ENCODE peak calls at places on chromosomes 5 and 9, in nine cellular contexts. S is IMR-90, X is Peyer's patch, Q is A549, I is HepG2, C is HCT116, W is body of pancreas, N is adrenal gland, P is prostate gland. Y is an unnamed sample.

GRCh38 chr9:28624771-28625170 is 1051.5 kb upstream of the C9orf72 start:
- DNase-seq in S (no peak), X (no peak), Q (no peak), I (no peak), C (no peak), W (no peak), N (no peak), P (no peak), Y (no peak)

GRCh38 chr9:71725590-71726338 is 42.5 kb downstream of the CEMIP2 start:
- DNase-seq in S (peak; percentile 90), X (no peak), Q (peak; percentile 70), I (peak; percentile 95), C (peak; percentile 79), W (peak; percentile 35), N (no peak), P (peak; percentile 64), Y (peak; percentile 9)

GRCh38 chr9:114613919-114614318 is 2.8 kb downstream of the TMEM268 start:
- DNase-seq in S (no peak), X (no peak), Q (no peak), I (no peak), C (no peak), W (no peak), N (no peak), P (no peak), Y (no peak)

GRCh38 chr5:159058928-159059636 is 40.6 kb downstream of the EBF1 start:
- DNase-seq in S (no peak), X (no peak), Q (no peak), I (no peak), C (no peak), W (no peak), N (no peak), P (no peak), Y (no peak)

GRCh38 chr5:150061538-150061995 is 24.8 kb downstream of the CSF1R start:
- DNase-seq in S (no peak), X (no peak), Q (no peak), I (no peak), C (no peak), W (no peak), N (no peak), P (no peak), Y (no peak)

GRCh38 chr5:34064656-34065055 is 21.6 kb upstream of the C1QTNF3 start:
- DNase-seq in S (no peak), X (no peak), Q (no peak), I (no peak), C (no peak), W (no peak), N (no peak), P (no peak), Y (no peak)

GRCh38 chr5:97547999-97548797 is 365.2 kb upstream of the RIOK2 start:
- DNase-seq in S (no peak), X (no peak), Q (no peak), I (no peak), C (no peak), W (no peak), N (no peak), P (no peak), Y (no peak)

GRCh38 chr5:83000922-83001321 is 76.3 kb downstream of the TMEM167A start:
- DNase-seq in S (no peak), X (no peak), Q (no peak), I (no peak), C (no peak), W (no peak), N (no peak), P (no peak), Y (no peak)

GRCh38 chr5:142529626-142530278 is 156.1 kb downstream of the FGF1 start:
- DNase-seq in S (peak; percentile 82), X (no peak), Q (no peak), I (peak; percentile 59), C (peak; percentile 90), W (no peak), N (no peak), P (no peak), Y (no peak)

GRCh38 chr5:102511666-102512065 is 12.9 kb upstream of the SLCO6A1 start:
- DNase-seq in S (no peak), X (no peak), Q (no peak), I (no peak), C (no peak), W (peak; percentile 5), N (peak; percentile 23), P (no peak), Y (no peak)

GRCh38 chr9:93598647-93599241 is 22.4 kb downstream of the PHF2 start:
- DNase-seq in S (no peak), X (no peak), Q (no peak), I (no peak), C (no peak), W (no peak), N (peak; percentile 14), P (no peak), Y (no peak)

GRCh38 chr9:83435301-83435700 is 102.9 kb downstream of the FRMD3 start:
- DNase-seq in S (no peak), X (no peak), Q (no peak), I (no peak), C (no peak), W (no peak), N (no peak), P (no peak), Y (no peak)

GRCh38 chr5:148993283-148993936 is 69.5 kb downstream of the SH3TC2 start:
- DNase-seq in S (no peak), X (no peak), Q (no peak), I (no peak), C (no peak), W (no peak), N (no peak), P (no peak), Y (no peak)

GRCh38 chr9:69115621-69116020 is 58.5 kb upstream of the TJP2 start:
- DNase-seq in S (no peak), X (no peak), Q (no peak), I (no peak), C (no peak), W (no peak), N (no peak), P (no peak), Y (no peak)

GRCh38 chr5:108696407-108696806 is 51.3 kb upstream of the FER start:
- DNase-seq in S (no peak), X (no peak), Q (no peak), I (no peak), C (no peak), W (no peak), N (no peak), P (no peak), Y (no peak)

DNA sequence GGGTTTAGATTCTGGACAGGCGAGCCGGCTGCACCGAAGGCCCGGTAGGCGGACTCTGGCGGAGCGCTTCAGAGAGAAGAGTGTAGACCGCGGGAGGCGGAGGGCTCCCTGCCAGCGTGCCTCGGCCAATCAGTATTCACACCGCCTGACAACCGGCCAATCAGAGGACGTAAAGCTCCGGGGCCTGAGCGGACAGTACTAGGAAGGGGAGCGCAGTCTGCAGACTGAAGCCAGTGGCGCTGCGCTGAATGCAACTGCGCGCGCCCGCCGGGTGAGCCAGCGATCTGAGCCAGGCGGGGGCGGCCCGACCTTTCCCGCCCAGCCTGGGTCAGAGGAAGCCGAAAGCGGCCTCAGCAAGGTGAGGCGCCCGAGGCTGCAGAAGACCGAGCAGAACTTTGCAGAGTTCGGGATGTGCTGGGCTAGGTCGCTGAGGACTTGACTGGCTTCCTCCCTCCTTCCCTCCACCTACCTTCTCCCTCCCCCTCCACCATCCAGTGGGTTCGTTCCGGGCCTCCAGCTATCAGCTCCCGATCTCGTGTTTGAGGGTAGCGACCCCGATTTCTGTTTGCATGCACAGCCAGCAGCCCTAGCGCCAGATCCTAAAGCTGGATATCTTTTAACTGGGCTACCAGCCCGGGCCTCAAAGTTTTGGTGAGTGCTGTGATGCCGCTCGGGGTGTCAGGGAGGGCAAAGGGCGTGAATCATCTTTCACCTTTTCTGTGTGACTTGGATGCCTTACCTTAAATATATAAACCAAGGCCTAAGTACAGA is at the start of gene DMRT2:
- DNase-seq in S (peak; percentile 43), X (peak; percentile 17), Q (peak; percentile 81), I (peak; percentile 51), C (peak; percentile 0), W (peak; percentile 93), N (peak; percentile 59), P (peak; percentile 75), Y (peak; percentile 25)
- TF ChIP-seq POLR2A in S (no peak), X (no peak), Q (no peak), I (no peak), C (no peak), W (no peak), N (no peak), P (no peak), Y (no peak)

GRCh38 chr5:16149621-16150020 is 30.0 kb downstream of the MARCHF11 start:
- DNase-seq in S (no peak), X (no peak), Q (no peak), I (no peak), C (no peak), W (no peak), N (no peak), P (no peak), Y (no peak)
- TF ChIP-seq POLR2A in S (no peak), X (no peak), Q (no peak), I (no peak), C (no peak), W (no peak), N (no peak), P (no peak), Y (no peak)

DNA sequence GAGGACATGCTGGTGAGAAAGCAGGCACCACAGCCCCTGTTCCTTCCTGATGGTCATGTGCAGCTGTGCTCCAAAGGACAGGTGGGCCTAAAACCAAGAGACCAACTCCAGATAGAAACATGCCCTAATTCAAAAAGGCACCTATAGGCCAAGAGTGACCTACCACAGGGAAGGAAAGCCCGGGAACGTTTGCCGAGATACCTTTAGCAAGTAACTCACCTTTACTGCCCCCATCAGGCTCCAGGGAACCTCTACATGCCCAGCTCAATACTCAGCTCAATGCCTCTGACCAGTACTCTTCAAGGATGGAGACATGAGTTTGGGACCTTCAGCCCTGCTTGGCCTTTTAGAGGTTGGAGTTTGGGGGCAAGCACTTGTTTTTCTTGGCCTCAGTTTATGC is 172.8 kb upstream of the FSTL4 start:
- DNase-seq in S (no peak), X (no peak), Q (no peak), I (no peak), C (no peak), W (no peak), N (no peak), P (no peak), Y (no peak)
- TF ChIP-seq POLR2A in S (no peak), X (no peak), Q (no peak), I (no peak), C (no peak), W (no peak), N (no peak), P (no peak), Y (no peak)

DNA sequence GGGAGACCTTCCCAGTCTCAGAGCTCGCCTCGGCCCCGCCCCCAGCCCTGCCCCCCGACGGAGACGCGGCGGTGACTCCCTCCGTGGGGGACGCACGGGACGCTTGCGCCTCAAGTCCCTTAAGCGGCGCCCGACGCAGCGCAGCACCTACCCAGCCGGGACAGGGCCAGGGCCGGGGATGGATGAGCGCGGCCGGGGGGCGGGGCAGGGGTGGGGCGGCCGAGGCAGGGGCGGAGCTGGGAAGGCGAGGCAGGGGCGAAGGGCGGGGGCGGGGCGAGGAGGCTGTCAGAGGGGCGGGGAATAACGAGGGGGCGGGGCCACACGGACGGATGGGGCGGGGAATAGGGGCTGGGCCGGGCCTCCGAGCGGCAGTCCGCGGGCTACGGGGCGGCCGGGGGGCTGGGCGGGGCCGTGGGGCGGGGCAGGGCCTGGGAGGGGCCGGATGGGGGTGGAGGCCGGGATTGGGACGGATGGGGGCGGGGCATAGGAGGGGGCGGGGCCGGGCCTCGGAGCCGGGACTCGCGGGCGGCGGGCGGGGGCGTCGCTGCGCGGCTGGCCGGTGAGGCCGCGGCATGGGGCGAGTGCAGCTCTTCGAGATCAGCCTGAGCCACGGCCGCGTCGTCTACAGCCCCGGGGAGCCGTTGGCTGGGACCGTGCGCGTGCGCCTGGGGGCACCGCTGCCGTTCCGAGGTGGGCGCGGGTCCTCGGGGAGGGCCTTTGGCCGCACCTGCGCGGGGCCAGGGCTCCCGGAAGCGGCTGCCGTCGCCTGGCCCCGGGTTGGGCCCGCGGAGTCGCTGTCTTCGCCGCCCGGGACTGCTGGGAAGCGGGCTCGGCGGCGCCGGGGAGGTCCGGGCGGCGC is at the start of gene ARRDC1:
- DNase-seq in S (peak; percentile 85), X (peak; percentile 95), Q (peak; percentile 66), I (peak; percentile 91), C (peak; percentile 89), W (peak; percentile 97), N (peak; percentile 95), P (peak; percentile 95), Y (peak; percentile 91)
- TF ChIP-seq POLR2A in S (peak; percentile 49), X (peak; percentile 89), Q (peak; percentile 78), I (no peak), C (peak; percentile 43), W (peak; percentile 72), N (peak; percentile 65), P (peak; percentile 88), Y (peak; percentile 38)